ENCODE peak calls at places on chromosomes 7 and 10, in nine cellular contexts. O is fibroblast of lung; G is AG09309; M is GM12865; W is fibroblast of mammary gland; I is AG09319; Q is endodermal cell; T is adrenal gland; S is effector memory CD4-positive, alpha-beta T cell. R is an unnamed sample.

GRCh38 chr10:89398003-89398749 is 5.8 kb downstream of the IFIT1 start:
- DNase-seq in I (no peak), T (no peak), W (peak; percentile 11), O (no peak), S (no peak), M (no peak), Q (no peak), G (no peak), R (no peak)

GRCh38 chr10:89426230-89426868 is 12.0 kb downstream of the IFIT5 start:
- DNase-seq in I (no peak), W (peak; percentile 79), Q (no peak), O (peak; percentile 56), T (no peak), M (peak; percentile 58), S (no peak), G (no peak), R (peak; percentile 76)

GRCh38 chr10:102435529-102436233 is 3.3 kb upstream of the CUEDC2 start:
- DNase-seq in M (no peak), O (no peak), Q (peak; percentile 81), S (no peak), W (no peak), I (no peak), G (no peak), T (no peak), R (peak; percentile 21)

GRCh38 chr7:159012353-159013069 is 132.2 kb downstream of the VIPR2 start:
- DNase-seq in O (no peak), G (no peak), S (no peak), Q (no peak), T (no peak), M (no peak), W (no peak), I (no peak), R (no peak)

GRCh38 chr7:132290021-132290420 is 286.2 kb downstream of the PLXNA4 start:
- DNase-seq in I (no peak), M (no peak), W (no peak), S (no peak), Q (no peak), G (no peak), O (no peak), T (no peak), R (no peak)

GRCh38 chr10:125014984-125015944 is 73.3 kb downstream of the ZRANB1 start:
- DNase-seq in W (no peak), G (no peak), T (no peak), O (no peak), S (no peak), I (no peak), Q (no peak), M (no peak), R (no peak)

GRCh38 chr10:74681917-74682627 is 144.3 kb upstream of the KAT6B start:
- DNase-seq in G (no peak), W (peak; percentile 35), S (no peak), Q (no peak), I (no peak), T (no peak), M (no peak), O (peak; percentile 5), R (peak; percentile 6)

GRCh38 chr10:115092555-115093285 is 445 bp upstream of the ATRNL1 start:
- DNase-seq in T (peak; percentile 72), Q (peak; percentile 81), W (peak; percentile 14), I (no peak), O (peak; percentile 42), G (peak; percentile 5), S (no peak), M (peak; percentile 39), R (peak; percentile 47)

GRCh38 chr7:118250860-118251494 is 26.5 kb downstream of the ANKRD7 start:
- DNase-seq in T (no peak), M (no peak), I (no peak), W (no peak), Q (no peak), G (no peak), O (no peak), S (no peak), R (no peak)

R was measured in iris pigment epithelial cell.